ENCODE peak calls at places on chromosomes 1 and 21, in four cellular contexts. One of them, this sample, is unnamed.
A peak's percentile ranks its signal among the peaks of the same experiment; 100 is the strongest.

GRCh38 chr1:46533179-46533864 is 18.1 kb downstream of the KNCN start:
- DNase-seq in lung: no peak
- DNase-seq in choroid plexus epithelial cell: peak; percentile 30
- DNase-seq in prostate gland: no peak
- DNase-seq in this sample: peak; percentile 25

GRCh38 chr1:110780600-110781484 is 92.1 kb upstream of the CD53 start:
- DNase-seq in lung: peak; percentile 78
- DNase-seq in prostate gland: peak; percentile 57
- DNase-seq in choroid plexus epithelial cell: peak; percentile 77
- DNase-seq in this sample: peak; percentile 68

GRCh38 chr1:184190626-184191025 is 139.1 kb downstream of the TSEN15 start:
- DNase-seq in choroid plexus epithelial cell: no peak
- DNase-seq in prostate gland: no peak
- DNase-seq in lung: no peak
- DNase-seq in this sample: no peak

GRCh38 chr1:11725616-11726015 is 10.3 kb upstream of the AGTRAP start:
- DNase-seq in lung: no peak
- DNase-seq in prostate gland: no peak
- DNase-seq in choroid plexus epithelial cell: no peak
- DNase-seq in this sample: no peak

GRCh38 chr1:171204311-171204710 is 19.2 kb downstream of the FMO2 start:
- DNase-seq in lung: no peak
- DNase-seq in prostate gland: no peak
- DNase-seq in choroid plexus epithelial cell: no peak
- DNase-seq in this sample: no peak

GRCh38 chr1:65231718-65232330 is 77.5 kb upstream of the DNAJC6 start:
- DNase-seq in prostate gland: no peak
- DNase-seq in lung: no peak
- DNase-seq in choroid plexus epithelial cell: no peak
- DNase-seq in this sample: no peak

GRCh38 chr1:234238060-234238459 is 135.2 kb upstream of the COA6 start:
- DNase-seq in choroid plexus epithelial cell: no peak
- DNase-seq in lung: no peak
- DNase-seq in prostate gland: no peak
- DNase-seq in this sample: no peak

GRCh38 chr1:217343907-217344306 is 287.0 kb downstream of the GPATCH2 start:
- DNase-seq in choroid plexus epithelial cell: no peak
- DNase-seq in prostate gland: no peak
- DNase-seq in lung: no peak
- DNase-seq in this sample: peak; percentile 27

GRCh38 chr1:238226805-238227204 is 336.1 kb upstream of the ZP4 start:
- DNase-seq in lung: no peak
- DNase-seq in choroid plexus epithelial cell: no peak
- DNase-seq in prostate gland: no peak
- DNase-seq in this sample: no peak

GRCh38 chr1:201471772-201472171 is 2.8 kb upstream of the PHLDA3 start:
- DNase-seq in prostate gland: no peak
- DNase-seq in choroid plexus epithelial cell: no peak
- DNase-seq in lung: no peak
- DNase-seq in this sample: no peak

DNA sequence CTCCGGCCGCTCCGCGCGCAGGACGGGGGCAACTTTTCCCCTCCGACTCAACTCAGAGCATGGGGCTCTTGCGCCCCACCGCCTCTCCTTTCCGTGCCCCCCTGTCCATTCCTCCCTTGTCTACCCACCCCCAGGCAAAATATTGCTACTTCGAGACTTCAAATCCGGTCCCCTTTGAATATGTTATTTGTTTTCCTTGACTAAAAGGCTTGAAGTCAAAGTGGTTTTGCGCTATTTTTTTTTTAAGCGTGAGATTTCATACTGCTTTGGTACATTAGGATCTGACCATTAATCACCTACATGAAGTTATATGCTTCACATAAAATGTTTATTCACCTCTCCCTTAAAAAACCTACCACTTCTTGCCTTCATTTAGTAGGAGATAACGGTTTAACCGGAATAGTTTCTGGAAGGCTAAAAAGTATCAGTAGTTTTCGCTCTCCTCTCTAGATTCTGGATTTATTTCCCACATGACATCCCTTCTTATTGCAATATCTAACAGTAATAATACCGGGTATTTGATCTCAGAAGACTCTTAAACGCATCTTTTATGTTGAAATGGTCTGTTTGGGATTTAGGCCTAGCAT is 1.5 kb downstream of the NFIA start:
- DNase-seq in prostate gland: no peak
- DNase-seq in lung: no peak
- DNase-seq in choroid plexus epithelial cell: no peak
- DNase-seq in this sample: no peak
- H3K4me3 ChIP-seq in prostate gland: peak overlapping the region; percentile 89
- H3K4me3 ChIP-seq in lung: peak overlapping the region; percentile 96
- H3K4me3 ChIP-seq in choroid plexus epithelial cell: peak overlapping the region; percentile 77
- H3K4me3 ChIP-seq in this sample: peak overlapping the region; percentile 75

GRCh38 chr1:154179951-154180687 is 11.8 kb downstream of the TPM3 start:
- DNase-seq in lung: no peak
- DNase-seq in prostate gland: no peak
- DNase-seq in choroid plexus epithelial cell: no peak
- DNase-seq in this sample: no peak
- H3K4me3 ChIP-seq in lung: no peak overlapping the region
- H3K4me3 ChIP-seq in prostate gland: no peak overlapping the region
- H3K4me3 ChIP-seq in choroid plexus epithelial cell: no peak overlapping the region
- H3K4me3 ChIP-seq in this sample: no peak overlapping the region

GRCh38 chr21:32881458-32881857 is 109.9 kb upstream of the PAXBP1 start:
- DNase-seq in prostate gland: no peak
- DNase-seq in lung: no peak
- DNase-seq in choroid plexus epithelial cell: no peak
- DNase-seq in this sample: no peak

GRCh38 chr21:32884062-32884461 is 112.5 kb upstream of the PAXBP1 start:
- DNase-seq in choroid plexus epithelial cell: no peak
- DNase-seq in prostate gland: no peak
- DNase-seq in lung: no peak
- DNase-seq in this sample: no peak

GRCh38 chr21:32878654-32879053 is 107.1 kb upstream of the PAXBP1 start:
- DNase-seq in lung: no peak
- DNase-seq in prostate gland: no peak
- DNase-seq in choroid plexus epithelial cell: no peak
- DNase-seq in this sample: no peak
- H3K4me3 ChIP-seq in lung: no peak overlapping the region
- H3K4me3 ChIP-seq in prostate gland: no peak overlapping the region
- H3K4me3 ChIP-seq in choroid plexus epithelial cell: no peak overlapping the region
- H3K4me3 ChIP-seq in this sample: no peak overlapping the region

DNA sequence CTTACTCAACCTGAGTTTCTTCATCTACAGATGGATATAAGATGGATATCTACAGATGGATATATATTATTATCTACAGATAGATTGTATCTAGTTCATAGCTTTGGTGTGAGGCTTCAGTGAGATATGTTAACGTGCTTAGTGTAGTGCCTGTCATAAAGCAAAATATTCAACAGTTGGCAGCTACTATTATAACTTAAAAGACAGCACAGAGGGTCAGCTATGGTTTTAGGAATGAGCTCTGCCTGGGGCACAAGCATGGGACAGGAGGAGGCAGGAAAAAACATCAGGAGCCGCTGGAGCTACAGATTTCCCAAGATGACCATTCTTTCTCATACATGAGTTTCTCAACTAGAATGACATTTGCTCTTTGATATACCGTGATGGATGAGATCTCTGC is 1.3 kb upstream of the CYB5R1 start:
- DNase-seq in lung: no peak
- DNase-seq in choroid plexus epithelial cell: no peak
- DNase-seq in prostate gland: no peak
- DNase-seq in this sample: no peak
- H3K4me3 ChIP-seq in lung: no peak overlapping the region
- H3K4me3 ChIP-seq in choroid plexus epithelial cell: no peak overlapping the region
- H3K4me3 ChIP-seq in prostate gland: no peak overlapping the region
- H3K4me3 ChIP-seq in this sample: no peak overlapping the region

DNA sequence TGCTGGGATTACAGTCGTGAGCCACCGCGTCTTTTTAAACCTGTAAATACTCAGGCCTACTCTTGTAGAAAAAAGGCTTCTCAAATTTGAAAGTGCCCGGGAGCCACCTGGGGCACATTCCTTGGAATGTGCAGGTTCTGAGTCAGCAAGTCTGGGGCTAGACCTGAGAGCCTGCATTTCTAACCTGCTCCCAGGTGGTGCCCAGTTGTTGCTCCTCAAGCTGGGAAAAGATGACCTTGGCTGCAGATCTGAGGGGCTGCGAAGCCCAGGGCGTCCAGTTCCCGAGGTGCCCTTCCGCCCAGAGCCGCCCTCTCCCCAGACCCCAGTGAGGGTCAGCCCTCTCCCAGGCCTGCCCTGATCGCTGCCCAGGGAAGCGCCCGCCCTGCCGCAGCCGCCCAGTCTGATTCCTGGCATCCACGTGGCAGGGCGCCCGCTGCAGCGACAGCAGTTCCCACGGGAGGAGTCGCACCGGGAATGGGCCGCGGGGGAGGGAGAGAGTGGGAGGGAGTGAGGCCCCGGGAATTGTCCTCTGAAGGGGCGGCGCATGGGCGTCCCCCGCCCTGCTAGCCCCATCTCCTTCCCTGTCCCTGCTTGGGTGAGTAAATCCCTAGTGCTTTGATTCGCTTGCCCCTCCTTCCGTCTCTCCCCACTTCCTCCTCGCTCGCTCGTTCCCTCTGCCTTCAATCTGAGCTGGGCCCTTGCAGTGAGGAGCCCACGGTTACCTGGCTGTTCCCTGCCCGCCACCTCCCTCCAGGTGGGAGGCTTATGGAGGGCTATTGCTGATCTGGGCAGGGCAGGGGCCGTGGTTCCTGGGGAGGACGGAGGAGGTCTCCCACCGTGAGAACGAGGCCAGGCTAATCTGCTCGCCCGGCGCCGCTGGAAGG is 18.8 kb upstream of the TENT5B start:
- DNase-seq in prostate gland: peak; percentile 95
- DNase-seq in choroid plexus epithelial cell: peak; percentile 58
- DNase-seq in lung: peak; percentile 81
- DNase-seq in this sample: peak; percentile 45
- H3K4me3 ChIP-seq in prostate gland: peak overlapping the region; percentile 21
- H3K4me3 ChIP-seq in choroid plexus epithelial cell: peak overlapping the region; percentile 58
- H3K4me3 ChIP-seq in lung: no peak overlapping the region
- H3K4me3 ChIP-seq in this sample: peak overlapping the region; percentile 8

DNA sequence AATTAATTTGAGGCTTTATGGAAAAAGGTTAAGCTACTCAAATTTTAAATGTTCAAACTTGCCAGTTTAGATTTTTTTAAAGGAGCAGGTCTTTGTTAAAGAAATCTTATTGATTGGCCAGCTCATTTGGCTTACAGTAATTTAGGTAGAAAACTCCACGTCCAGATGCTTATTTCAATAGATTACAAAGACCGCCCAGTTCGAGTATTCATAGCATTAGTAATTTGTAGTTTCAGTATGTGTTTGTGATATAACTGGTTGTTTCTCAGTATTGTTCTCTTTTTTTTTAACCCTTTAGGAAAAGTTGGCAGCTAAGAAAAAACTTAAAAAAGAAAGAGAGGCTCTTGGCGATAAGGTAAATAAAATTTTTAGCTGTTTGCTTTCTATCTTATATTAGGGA is 1.6 kb downstream of the RPF1 start:
- DNase-seq in choroid plexus epithelial cell: no peak
- DNase-seq in lung: no peak
- DNase-seq in prostate gland: no peak
- DNase-seq in this sample: no peak
- H3K4me3 ChIP-seq in choroid plexus epithelial cell: peak overlapping the region; percentile 9
- H3K4me3 ChIP-seq in lung: no peak overlapping the region
- H3K4me3 ChIP-seq in prostate gland: no peak overlapping the region
- H3K4me3 ChIP-seq in this sample: peak overlapping the region; percentile 84

DNA sequence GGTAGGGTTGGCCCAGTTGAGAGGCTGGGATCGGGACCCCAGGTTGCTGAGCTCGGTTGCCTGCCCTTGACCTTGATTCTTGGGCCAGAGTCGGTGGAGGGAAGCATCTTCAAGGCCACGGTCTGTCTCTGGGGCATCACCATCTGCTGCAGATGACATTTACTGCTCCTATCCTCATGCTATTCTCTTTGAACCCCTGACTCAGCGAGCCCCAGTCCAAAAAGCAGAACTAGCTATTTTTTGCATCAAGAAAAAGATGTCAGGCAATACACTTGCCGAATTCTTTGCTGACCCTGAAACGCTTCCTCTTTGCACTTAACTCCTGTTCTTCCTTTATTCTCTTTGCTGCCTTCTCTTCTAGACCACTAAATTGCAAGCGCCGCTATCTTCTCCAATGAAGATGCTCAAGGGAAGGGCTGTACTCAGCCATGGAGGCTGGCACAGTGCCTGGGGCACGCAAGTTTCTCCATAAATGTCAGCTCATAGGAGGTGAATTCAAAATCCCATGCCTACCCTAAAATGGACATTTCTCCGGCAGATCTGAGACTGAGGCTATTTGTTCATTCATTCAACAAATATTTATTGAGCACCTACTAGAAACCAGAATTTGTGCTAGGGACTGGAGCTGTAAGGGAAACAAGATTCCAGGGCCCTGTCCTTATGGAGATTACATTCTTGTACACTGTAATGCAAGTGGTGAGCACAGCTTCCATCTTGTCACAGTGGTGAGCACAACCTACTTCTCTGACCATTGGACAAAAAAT is 20.5 kb upstream of the CAPZB start:
- DNase-seq in choroid plexus epithelial cell: no peak
- DNase-seq in lung: no peak
- DNase-seq in prostate gland: no peak
- DNase-seq in this sample: no peak
- H3K4me3 ChIP-seq in choroid plexus epithelial cell: no peak overlapping the region
- H3K4me3 ChIP-seq in lung: no peak overlapping the region
- H3K4me3 ChIP-seq in prostate gland: no peak overlapping the region
- H3K4me3 ChIP-seq in this sample: no peak overlapping the region

DNA sequence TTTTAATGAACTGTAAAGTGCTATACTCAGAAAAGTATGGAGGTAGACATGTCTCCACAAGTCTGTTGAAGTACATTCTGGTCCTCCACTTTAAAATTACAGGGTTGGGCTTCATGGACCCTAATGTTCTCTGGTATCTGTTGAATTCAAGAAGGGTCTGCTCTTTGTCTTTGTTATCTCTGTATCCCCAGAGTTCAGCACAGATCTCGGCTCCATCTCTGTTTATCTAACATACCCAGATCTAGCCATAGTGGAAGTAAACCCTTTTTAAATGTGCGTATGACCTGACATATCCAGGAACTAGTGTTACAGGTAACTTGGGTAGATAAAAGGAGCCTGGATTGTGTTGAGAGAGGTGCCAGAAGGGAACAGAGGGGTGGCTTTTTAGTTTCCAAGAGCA is 30.6 kb downstream of the ELAVL4 start:
- DNase-seq in lung: no peak
- DNase-seq in choroid plexus epithelial cell: no peak
- DNase-seq in prostate gland: no peak
- DNase-seq in this sample: no peak
- H3K4me3 ChIP-seq in lung: no peak overlapping the region
- H3K4me3 ChIP-seq in choroid plexus epithelial cell: no peak overlapping the region
- H3K4me3 ChIP-seq in prostate gland: no peak overlapping the region
- H3K4me3 ChIP-seq in this sample: no peak overlapping the region